ENCODE peak calls at places on chromosomes 6 and 20, in seven cellular contexts. Y, E, M, W, D, R and Z are unnamed samples.

GRCh38 chr6:131387706-131388455 is 185.1 kb upstream of the ARG1 start:
- DNase-seq in R (no peak), Y (no peak), M (no peak), D (no peak), W (no peak), E (no peak), Z (no peak)

GRCh38 chr6:125802383-125802782 is 11.6 kb downstream of the NCOA7 start:
- DNase-seq in M (no peak), E (no peak), R (no peak), Y (no peak), D (no peak), W (no peak), Z (no peak)

GRCh38 chr6:37316071-37316470 is 37.7 kb upstream of the RNF8 start:
- DNase-seq in R (no peak), M (no peak), D (no peak), Y (no peak), W (no peak), E (no peak), Z (no peak)

GRCh38 chr6:54431466-54431865 is 123.2 kb downstream of the TINAG start:
- DNase-seq in M (no peak), E (no peak), D (no peak), Y (peak; percentile 43), W (no peak), R (no peak), Z (no peak)

GRCh38 chr6:76682842-76683241 is 610.4 kb upstream of the IMPG1 start:
- DNase-seq in E (peak; percentile 36), Y (peak; percentile 10), D (no peak), M (no peak), W (no peak), R (no peak), Z (peak; percentile 15)

GRCh38 chr20:21396921-21397340 is 395 bp downstream of the NKX2-4 start:
- DNase-seq in E (no peak), M (peak; percentile 70), R (no peak), W (peak; percentile 46), Y (no peak), D (no peak), Z (no peak)

GRCh38 chr6:43497129-43497396 is 13.1 kb downstream of the LRRC73 start:
- DNase-seq in E (no peak), M (no peak), D (no peak), W (no peak), R (no peak), Y (no peak), Z (no peak)

GRCh38 chr6:41965429-41966213 is 24.0 kb upstream of the CCND3 start:
- DNase-seq in Y (no peak), D (peak; percentile 86), W (peak; percentile 93), R (no peak), E (no peak), M (peak; percentile 63), Z (peak; percentile 98)

GRCh38 chr20:35953411-35954199 is 697 bp downstream of the SCAND1 start:
- DNase-seq in D (no peak), R (peak; percentile 56), Y (peak; percentile 28), E (no peak), M (peak; percentile 63), W (peak; percentile 36), Z (peak; percentile 61)

GRCh38 chr6:5014072-5014561 is 10.3 kb upstream of the RPP40 start:
- DNase-seq in M (no peak), R (no peak), E (no peak), Y (no peak), W (no peak), D (no peak), Z (no peak)

GRCh38 chr6:50952092-50952932 is 133.6 kb downstream of the TFAP2B start:
- DNase-seq in R (peak; percentile 38), Y (no peak), D (no peak), M (no peak), W (no peak), E (no peak), Z (peak; percentile 28)

GRCh38 chr6:91879346-91879995 is 1292.6 kb upstream of the MAP3K7 start:
- DNase-seq in Y (no peak), E (no peak), W (no peak), R (peak; percentile 45), M (no peak), D (no peak), Z (no peak)

GRCh38 chr6:138404666-138405337 is 779 bp downstream of the HEBP2 start:
- DNase-seq in D (no peak), Y (no peak), M (peak; percentile 64), W (no peak), E (peak; percentile 35), R (no peak), Z (no peak)

DNA sequence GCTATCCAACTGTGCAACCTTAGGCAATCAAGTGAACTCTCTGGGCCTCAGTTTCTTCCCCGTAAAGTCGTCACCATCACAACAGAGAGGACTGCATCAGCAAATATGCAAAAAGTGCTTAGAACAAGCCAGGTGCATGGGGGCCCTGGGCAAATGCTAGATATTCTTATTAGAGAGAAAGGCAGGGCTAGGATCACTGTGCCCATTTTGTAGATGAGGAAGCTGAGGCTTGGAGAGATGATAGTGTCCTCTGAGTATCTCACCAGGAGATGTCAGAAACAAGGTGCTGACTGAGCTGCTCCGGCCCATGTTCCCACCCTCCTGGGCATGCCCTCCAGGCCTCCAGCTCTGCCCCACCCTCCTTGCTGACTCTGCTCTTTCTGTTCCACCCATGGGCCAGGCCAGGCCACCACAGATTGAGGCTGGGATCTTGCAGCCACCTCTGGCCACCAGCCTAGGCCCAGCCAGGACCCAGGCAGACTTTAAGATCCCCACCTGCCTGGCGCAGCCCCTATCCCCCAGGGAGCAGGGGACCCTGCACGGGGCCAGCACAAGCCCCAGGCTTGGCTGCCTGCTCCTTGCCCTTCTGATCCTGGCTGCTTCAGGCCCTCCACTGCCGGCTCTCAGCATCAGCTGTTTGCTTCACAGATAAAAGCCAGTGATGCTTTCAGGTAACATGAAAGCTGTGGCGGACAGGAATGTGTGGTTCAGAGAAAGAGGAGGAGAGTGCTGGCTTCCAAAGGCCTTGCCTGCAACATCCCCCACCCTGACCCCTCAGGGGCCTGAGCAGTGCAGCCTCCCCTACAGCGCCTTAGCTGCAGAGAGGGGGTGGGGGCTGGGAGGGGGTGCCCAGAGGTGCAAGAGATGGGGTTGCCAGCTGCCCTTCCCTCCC is 47.6 kb downstream of the GRM4 start:
- DNase-seq in D (no peak), W (no peak), M (no peak), E (no peak), R (no peak), Y (no peak), Z (peak; percentile 16)
- H3K9ac ChIP-seq in D (no peak overlapping the region), W (no peak overlapping the region), M (no peak overlapping the region), E (no peak overlapping the region), R (no peak overlapping the region), Y (no peak overlapping the region), Z (no peak overlapping the region)

GRCh38 chr6:149306967-149307366 is 10.5 kb upstream of the TAB2 start:
- DNase-seq in M (no peak), R (no peak), D (no peak), Y (peak; percentile 32), E (peak; percentile 64), W (no peak), Z (no peak)
- H3K18ac ChIP-seq in M (no peak overlapping the region), R (peak overlapping the region; percentile 82), D (no peak overlapping the region), Y (no peak overlapping the region), E (peak overlapping the region; percentile 12), W (no peak overlapping the region), Z (no peak overlapping the region)

GRCh38 chr20:3042621-3043020 is 801 bp upstream of the GNRH2 start:
- DNase-seq in E (no peak), Y (no peak), W (no peak), M (no peak), D (no peak), R (no peak), Z (no peak)

GRCh38 chr20:3040086-3040485 is 3.3 kb upstream of the GNRH2 start:
- DNase-seq in R (no peak), M (no peak), Y (no peak), D (no peak), E (no peak), W (no peak), Z (no peak)

GRCh38 chr20:3043381-3043780 is at the start of gene GNRH2:
- DNase-seq in Y (no peak), E (no peak), W (no peak), D (no peak), M (no peak), R (no peak), Z (no peak)

GRCh38 chr20:3044336-3044965 is 1.0 kb downstream of the GNRH2 start:
- DNase-seq in D (no peak), R (no peak), M (no peak), E (no peak), W (no peak), Y (no peak), Z (no peak)

GRCh38 chr20:3041818-3042504 is 1.5 kb upstream of the GNRH2 start:
- DNase-seq in Y (peak; percentile 4), M (no peak), D (no peak), E (no peak), R (no peak), W (no peak), Z (no peak)
- H3K9ac ChIP-seq in Y (no peak overlapping the region), M (no peak overlapping the region), D (peak overlapping the region; percentile 53), E (peak overlapping the region; percentile 41), R (no peak overlapping the region), W (no peak overlapping the region), Z (peak overlapping the region; percentile 15)

GRCh38 chr6:30681696-30682180 is 4.7 kb downstream of the PPP1R18 start:
- DNase-seq in R (no peak), D (no peak), M (no peak), Y (no peak), W (no peak), E (no peak), Z (no peak)
- H3K18ac ChIP-seq in R (no peak overlapping the region), D (no peak overlapping the region), M (no peak overlapping the region), Y (peak overlapping the region; percentile 89), W (no peak overlapping the region), E (peak overlapping the region; percentile 42), Z (no peak overlapping the region)

DNA sequence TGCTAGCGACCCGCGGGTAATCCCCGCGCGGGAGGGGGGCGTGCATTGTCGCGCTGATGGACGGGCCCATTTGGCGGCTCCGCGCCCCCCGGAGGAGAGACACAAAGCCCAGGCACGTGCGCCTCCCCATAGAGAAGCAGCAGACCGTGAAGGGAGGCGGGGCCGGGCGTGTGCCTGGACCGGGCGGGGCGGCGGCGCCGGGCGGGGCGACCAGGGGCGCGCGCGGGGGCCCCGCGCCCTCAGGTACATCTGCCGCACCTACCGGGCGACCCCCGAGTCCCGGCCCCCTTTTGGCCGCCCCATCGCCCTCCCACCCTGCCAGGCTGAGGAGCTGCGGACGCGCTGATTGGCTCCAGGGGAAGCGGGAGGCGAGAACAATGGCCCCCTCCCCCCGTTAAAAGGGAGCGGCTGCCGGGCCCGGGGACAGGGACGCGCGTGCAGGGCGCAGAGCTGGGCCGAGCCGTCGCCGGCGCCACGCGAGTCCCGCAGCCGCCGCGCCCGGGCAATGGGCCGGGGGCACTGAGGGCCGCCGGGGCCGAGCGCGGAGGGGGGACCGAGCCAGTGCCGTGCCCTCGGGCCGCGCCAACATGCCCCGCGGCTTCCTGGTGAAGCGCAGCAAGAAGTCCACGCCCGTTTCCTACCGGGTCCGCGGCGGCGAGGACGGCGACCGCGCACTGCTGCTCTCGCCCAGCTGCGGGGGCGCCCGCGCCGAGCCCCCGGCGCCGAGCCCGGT is at the start of gene INSM1:
- DNase-seq in Y (no peak), R (no peak), W (peak; percentile 80), D (peak; percentile 73), M (no peak), E (no peak), Z (peak; percentile 40)
- H3K9ac ChIP-seq in Y (no peak within 1 kb of the TSS), R (no peak within 1 kb of the TSS), W (no peak within 1 kb of the TSS), D (peak within 1 kb of the TSS; percentile 81), M (peak within 1 kb of the TSS; percentile 33), E (no peak within 1 kb of the TSS), Z (no peak within 1 kb of the TSS)